ENCODE peak calls at places on chromosome 4, in nine cellular contexts. One of them, this sample, is unnamed.

GRCh38 chr4:23828779-23829178 is 61.1 kb downstream of the PPARGC1A start:
- DNase-seq in NCI-H1694 treated with DMSO at 0.1 percent for 48 hours: no peak
- DNase-seq in mammary epithelial cell: no peak
- DNase-seq in AG09309: no peak
- DNase-seq in globus pallidus: no peak
- DNase-seq in left colon: no peak
- DNase-seq in pons: no peak
- DNase-seq in activated naive CD4-positive, alpha-beta T cell: no peak
- DNase-seq in right lobe of liver: no peak
- DNase-seq in this sample: no peak

GRCh38 chr4:110626532-110627153 is 3.8 kb upstream of the PITX2 start:
- DNase-seq in NCI-H1694 treated with DMSO at 0.1 percent for 48 hours: no peak
- DNase-seq in mammary epithelial cell: no peak
- DNase-seq in AG09309: no peak
- DNase-seq in globus pallidus: no peak
- DNase-seq in left colon: no peak
- DNase-seq in pons: no peak
- DNase-seq in activated naive CD4-positive, alpha-beta T cell: no peak
- DNase-seq in right lobe of liver: no peak
- DNase-seq in this sample: no peak

GRCh38 chr4:138910914-138911336 is 104.7 kb upstream of the NOCT start:
- DNase-seq in NCI-H1694 treated with DMSO at 0.1 percent for 48 hours: peak
- DNase-seq in mammary epithelial cell: peak
- DNase-seq in AG09309: no peak
- DNase-seq in globus pallidus: peak
- DNase-seq in left colon: peak
- DNase-seq in pons: peak
- DNase-seq in activated naive CD4-positive, alpha-beta T cell: no peak
- DNase-seq in right lobe of liver: peak
- DNase-seq in this sample: peak

GRCh38 chr4:26751838-26752237 is 108.8 kb upstream of the STIM2 start:
- DNase-seq in NCI-H1694 treated with DMSO at 0.1 percent for 48 hours: no peak
- DNase-seq in mammary epithelial cell: no peak
- DNase-seq in AG09309: no peak
- DNase-seq in globus pallidus: no peak
- DNase-seq in left colon: no peak
- DNase-seq in pons: no peak
- DNase-seq in activated naive CD4-positive, alpha-beta T cell: no peak
- DNase-seq in right lobe of liver: no peak
- DNase-seq in this sample: no peak

GRCh38 chr4:156799121-156799589 is 172.4 kb downstream of the PDGFC start:
- DNase-seq in NCI-H1694 treated with DMSO at 0.1 percent for 48 hours: no peak
- DNase-seq in mammary epithelial cell: peak
- DNase-seq in AG09309: peak
- DNase-seq in globus pallidus: no peak
- DNase-seq in left colon: no peak
- DNase-seq in pons: no peak
- DNase-seq in activated naive CD4-positive, alpha-beta T cell: no peak
- DNase-seq in right lobe of liver: no peak
- DNase-seq in this sample: no peak

GRCh38 chr4:142718981-142719380 is 127.1 kb downstream of the INPP4B start:
- DNase-seq in NCI-H1694 treated with DMSO at 0.1 percent for 48 hours: no peak
- DNase-seq in mammary epithelial cell: peak
- DNase-seq in AG09309: no peak
- DNase-seq in globus pallidus: no peak
- DNase-seq in left colon: no peak
- DNase-seq in pons: no peak
- DNase-seq in activated naive CD4-positive, alpha-beta T cell: no peak
- DNase-seq in right lobe of liver: no peak
- DNase-seq in this sample: no peak

GRCh38 chr4:87056884-87057283 is 122.1 kb downstream of the AFF1 start:
- DNase-seq in NCI-H1694 treated with DMSO at 0.1 percent for 48 hours: no peak
- DNase-seq in mammary epithelial cell: no peak
- DNase-seq in AG09309: no peak
- DNase-seq in globus pallidus: no peak
- DNase-seq in left colon: no peak
- DNase-seq in pons: no peak
- DNase-seq in activated naive CD4-positive, alpha-beta T cell: no peak
- DNase-seq in right lobe of liver: no peak
- DNase-seq in this sample: no peak

GRCh38 chr4:41174444-41174843 is 39.9 kb downstream of the APBB2 start:
- DNase-seq in NCI-H1694 treated with DMSO at 0.1 percent for 48 hours: no peak
- DNase-seq in mammary epithelial cell: peak
- DNase-seq in AG09309: no peak
- DNase-seq in globus pallidus: no peak
- DNase-seq in left colon: no peak
- DNase-seq in pons: no peak
- DNase-seq in activated naive CD4-positive, alpha-beta T cell: no peak
- DNase-seq in right lobe of liver: no peak
- DNase-seq in this sample: no peak

GRCh38 chr4:99209671-99210070 is 9.4 kb downstream of the ADH6 start:
- DNase-seq in NCI-H1694 treated with DMSO at 0.1 percent for 48 hours: no peak
- DNase-seq in mammary epithelial cell: no peak
- DNase-seq in AG09309: no peak
- DNase-seq in globus pallidus: no peak
- DNase-seq in left colon: no peak
- DNase-seq in pons: no peak
- DNase-seq in activated naive CD4-positive, alpha-beta T cell: no peak
- DNase-seq in right lobe of liver: no peak
- DNase-seq in this sample: no peak

GRCh38 chr4:184282251-184282713 is 64.6 kb upstream of the ENPP6 start:
- DNase-seq in NCI-H1694 treated with DMSO at 0.1 percent for 48 hours: no peak
- DNase-seq in mammary epithelial cell: peak
- DNase-seq in AG09309: no peak
- DNase-seq in globus pallidus: peak
- DNase-seq in left colon: peak
- DNase-seq in pons: no peak
- DNase-seq in activated naive CD4-positive, alpha-beta T cell: no peak
- DNase-seq in right lobe of liver: peak
- DNase-seq in this sample: no peak

GRCh38 chr4:119014658-119015057 is 121.0 kb upstream of the MYOZ2 start:
- DNase-seq in NCI-H1694 treated with DMSO at 0.1 percent for 48 hours: no peak
- DNase-seq in mammary epithelial cell: no peak
- DNase-seq in AG09309: no peak
- DNase-seq in globus pallidus: no peak
- DNase-seq in left colon: no peak
- DNase-seq in pons: no peak
- DNase-seq in activated naive CD4-positive, alpha-beta T cell: no peak
- DNase-seq in right lobe of liver: no peak
- DNase-seq in this sample: no peak

GRCh38 chr4:176927664-176928063 is 134.9 kb upstream of the VEGFC start:
- DNase-seq in NCI-H1694 treated with DMSO at 0.1 percent for 48 hours: no peak
- DNase-seq in mammary epithelial cell: peak
- DNase-seq in AG09309: peak
- DNase-seq in globus pallidus: no peak
- DNase-seq in left colon: no peak
- DNase-seq in pons: no peak
- DNase-seq in activated naive CD4-positive, alpha-beta T cell: no peak
- DNase-seq in right lobe of liver: no peak
- DNase-seq in this sample: no peak

GRCh38 chr4:145041378-145041777 is 56.6 kb downstream of the ANAPC10 start:
- DNase-seq in NCI-H1694 treated with DMSO at 0.1 percent for 48 hours: no peak
- DNase-seq in mammary epithelial cell: no peak
- DNase-seq in AG09309: no peak
- DNase-seq in globus pallidus: peak
- DNase-seq in left colon: no peak
- DNase-seq in pons: peak
- DNase-seq in activated naive CD4-positive, alpha-beta T cell: no peak
- DNase-seq in right lobe of liver: no peak
- DNase-seq in this sample: no peak

GRCh38 chr4:6340446-6341015 is 70.9 kb downstream of the WFS1 start:
- DNase-seq in NCI-H1694 treated with DMSO at 0.1 percent for 48 hours: no peak
- DNase-seq in mammary epithelial cell: no peak
- DNase-seq in AG09309: no peak
- DNase-seq in globus pallidus: no peak
- DNase-seq in left colon: no peak
- DNase-seq in pons: no peak
- DNase-seq in activated naive CD4-positive, alpha-beta T cell: no peak
- DNase-seq in right lobe of liver: peak
- DNase-seq in this sample: no peak

GRCh38 chr4:8602686-8603430 is 10.3 kb downstream of the CPZ start:
- DNase-seq in NCI-H1694 treated with DMSO at 0.1 percent for 48 hours: no peak
- DNase-seq in mammary epithelial cell: no peak
- DNase-seq in AG09309: no peak
- DNase-seq in globus pallidus: no peak
- DNase-seq in left colon: no peak
- DNase-seq in pons: no peak
- DNase-seq in activated naive CD4-positive, alpha-beta T cell: no peak
- DNase-seq in right lobe of liver: no peak
- DNase-seq in this sample: no peak

GRCh38 chr4:148166132-148166531 is 276.1 kb downstream of the NR3C2 start:
- DNase-seq in NCI-H1694 treated with DMSO at 0.1 percent for 48 hours: no peak
- DNase-seq in mammary epithelial cell: no peak
- DNase-seq in AG09309: no peak
- DNase-seq in globus pallidus: no peak
- DNase-seq in left colon: no peak
- DNase-seq in pons: no peak
- DNase-seq in activated naive CD4-positive, alpha-beta T cell: no peak
- DNase-seq in right lobe of liver: no peak
- DNase-seq in this sample: no peak

GRCh38 chr4:122827258-122827887 is 742 bp downstream of the FGF2 start:
- DNase-seq in NCI-H1694 treated with DMSO at 0.1 percent for 48 hours: no peak
- DNase-seq in mammary epithelial cell: peak
- DNase-seq in AG09309: no peak
- DNase-seq in globus pallidus: peak
- DNase-seq in left colon: peak
- DNase-seq in pons: no peak
- DNase-seq in activated naive CD4-positive, alpha-beta T cell: no peak
- DNase-seq in right lobe of liver: peak
- DNase-seq in this sample: no peak

GRCh38 chr4:98653890-98654867 is 4.2 kb downstream of the TSPAN5 start:
- DNase-seq in NCI-H1694 treated with DMSO at 0.1 percent for 48 hours: no peak
- DNase-seq in mammary epithelial cell: peak
- DNase-seq in AG09309: peak
- DNase-seq in globus pallidus: no peak
- DNase-seq in left colon: no peak
- DNase-seq in pons: peak
- DNase-seq in activated naive CD4-positive, alpha-beta T cell: no peak
- DNase-seq in right lobe of liver: no peak
- DNase-seq in this sample: no peak

GRCh38 chr4:75512336-75513211 is 1.6 kb downstream of the RCHY1 start:
- DNase-seq in NCI-H1694 treated with DMSO at 0.1 percent for 48 hours: no peak
- DNase-seq in mammary epithelial cell: peak
- DNase-seq in AG09309: no peak
- DNase-seq in globus pallidus: peak
- DNase-seq in left colon: no peak
- DNase-seq in pons: peak
- DNase-seq in activated naive CD4-positive, alpha-beta T cell: no peak
- DNase-seq in right lobe of liver: no peak
- DNase-seq in this sample: no peak

GRCh38 chr4:71774136-71774535 is 9.7 kb downstream of the GC start:
- DNase-seq in NCI-H1694 treated with DMSO at 0.1 percent for 48 hours: no peak
- DNase-seq in mammary epithelial cell: no peak
- DNase-seq in AG09309: no peak
- DNase-seq in globus pallidus: no peak
- DNase-seq in left colon: no peak
- DNase-seq in pons: no peak
- DNase-seq in activated naive CD4-positive, alpha-beta T cell: no peak
- DNase-seq in right lobe of liver: no peak
- DNase-seq in this sample: no peak

GRCh38 chr4:7156273-7157139 is 35.8 kb upstream of the SORCS2 start:
- DNase-seq in NCI-H1694 treated with DMSO at 0.1 percent for 48 hours: no peak
- DNase-seq in mammary epithelial cell: no peak
- DNase-seq in AG09309: no peak
- DNase-seq in globus pallidus: peak
- DNase-seq in left colon: peak
- DNase-seq in pons: no peak
- DNase-seq in activated naive CD4-positive, alpha-beta T cell: no peak
- DNase-seq in right lobe of liver: no peak
- DNase-seq in this sample: no peak

GRCh38 chr4:73613130-73613529 is 7.1 kb downstream of the RASSF6 start:
- DNase-seq in NCI-H1694 treated with DMSO at 0.1 percent for 48 hours: no peak
- DNase-seq in mammary epithelial cell: peak
- DNase-seq in AG09309: no peak
- DNase-seq in globus pallidus: no peak
- DNase-seq in left colon: peak
- DNase-seq in pons: no peak
- DNase-seq in activated naive CD4-positive, alpha-beta T cell: no peak
- DNase-seq in right lobe of liver: no peak
- DNase-seq in this sample: no peak

GRCh38 chr4:108370291-108370690 is 201.6 kb upstream of the LEF1 start:
- DNase-seq in NCI-H1694 treated with DMSO at 0.1 percent for 48 hours: no peak
- DNase-seq in mammary epithelial cell: no peak
- DNase-seq in AG09309: no peak
- DNase-seq in globus pallidus: no peak
- DNase-seq in left colon: no peak
- DNase-seq in pons: no peak
- DNase-seq in activated naive CD4-positive, alpha-beta T cell: peak
- DNase-seq in right lobe of liver: no peak
- DNase-seq in this sample: no peak

GRCh38 chr4:24742335-24742734 is 53.0 kb upstream of the SOD3 start:
- DNase-seq in NCI-H1694 treated with DMSO at 0.1 percent for 48 hours: no peak
- DNase-seq in mammary epithelial cell: no peak
- DNase-seq in AG09309: no peak
- DNase-seq in globus pallidus: no peak
- DNase-seq in left colon: no peak
- DNase-seq in pons: no peak
- DNase-seq in activated naive CD4-positive, alpha-beta T cell: no peak
- DNase-seq in right lobe of liver: no peak
- DNase-seq in this sample: no peak

GRCh38 chr4:69617083-69617694 is 22.3 kb downstream of the UGT2A2 start:
- DNase-seq in NCI-H1694 treated with DMSO at 0.1 percent for 48 hours: peak
- DNase-seq in mammary epithelial cell: peak
- DNase-seq in AG09309: no peak
- DNase-seq in globus pallidus: peak
- DNase-seq in left colon: no peak
- DNase-seq in pons: peak
- DNase-seq in activated naive CD4-positive, alpha-beta T cell: no peak
- DNase-seq in right lobe of liver: no peak
- DNase-seq in this sample: no peak

GRCh38 chr4:71377561-71377960 is 38.7 kb downstream of the SLC4A4 start:
- DNase-seq in NCI-H1694 treated with DMSO at 0.1 percent for 48 hours: no peak
- DNase-seq in mammary epithelial cell: peak
- DNase-seq in AG09309: peak
- DNase-seq in globus pallidus: no peak
- DNase-seq in left colon: no peak
- DNase-seq in pons: no peak
- DNase-seq in activated naive CD4-positive, alpha-beta T cell: no peak
- DNase-seq in right lobe of liver: no peak
- DNase-seq in this sample: no peak

GRCh38 chr4:967113-968104 is 6.0 kb downstream of the DGKQ start:
- DNase-seq in NCI-H1694 treated with DMSO at 0.1 percent for 48 hours: no peak
- DNase-seq in mammary epithelial cell: no peak
- DNase-seq in AG09309: no peak
- DNase-seq in globus pallidus: no peak
- DNase-seq in left colon: no peak
- DNase-seq in pons: no peak
- DNase-seq in activated naive CD4-positive, alpha-beta T cell: no peak
- DNase-seq in right lobe of liver: no peak
- DNase-seq in this sample: no peak

GRCh38 chr4:139524062-139524631 is 31.9 kb downstream of the SETD7 start:
- DNase-seq in NCI-H1694 treated with DMSO at 0.1 percent for 48 hours: no peak
- DNase-seq in mammary epithelial cell: no peak
- DNase-seq in AG09309: no peak
- DNase-seq in globus pallidus: peak
- DNase-seq in left colon: no peak
- DNase-seq in pons: peak
- DNase-seq in activated naive CD4-positive, alpha-beta T cell: no peak
- DNase-seq in right lobe of liver: no peak
- DNase-seq in this sample: no peak

GRCh38 chr4:113539408-113539807 is 222.1 kb downstream of the CAMK2D start:
- DNase-seq in NCI-H1694 treated with DMSO at 0.1 percent for 48 hours: no peak
- DNase-seq in mammary epithelial cell: peak
- DNase-seq in AG09309: no peak
- DNase-seq in globus pallidus: no peak
- DNase-seq in left colon: no peak
- DNase-seq in pons: no peak
- DNase-seq in activated naive CD4-positive, alpha-beta T cell: no peak
- DNase-seq in right lobe of liver: no peak
- DNase-seq in this sample: no peak

GRCh38 chr4:101126044-101126443 is 221.3 kb downstream of the PPP3CA start:
- DNase-seq in NCI-H1694 treated with DMSO at 0.1 percent for 48 hours: no peak
- DNase-seq in mammary epithelial cell: no peak
- DNase-seq in AG09309: peak
- DNase-seq in globus pallidus: no peak
- DNase-seq in left colon: no peak
- DNase-seq in pons: no peak
- DNase-seq in activated naive CD4-positive, alpha-beta T cell: no peak
- DNase-seq in right lobe of liver: no peak
- DNase-seq in this sample: no peak

GRCh38 chr4:102678695-102679335 is 82.0 kb downstream of the MANBA start:
- DNase-seq in NCI-H1694 treated with DMSO at 0.1 percent for 48 hours: no peak
- DNase-seq in mammary epithelial cell: peak
- DNase-seq in AG09309: no peak
- DNase-seq in globus pallidus: no peak
- DNase-seq in left colon: no peak
- DNase-seq in pons: peak
- DNase-seq in activated naive CD4-positive, alpha-beta T cell: no peak
- DNase-seq in right lobe of liver: no peak
- DNase-seq in this sample: no peak